ENCODE peak calls at places on chromosome 18, in five cellular contexts. B, Z, N, U and T are unnamed samples.

GRCh38 chr18:63309422-63309821 is 10.1 kb downstream of the BCL2 start:
- DNase-seq in B (no peak), Z (no peak), N (no peak), U (no peak), T (no peak)

GRCh38 chr18:3790702-3791101 is 340.7 kb downstream of the TGIF1 start:
- DNase-seq in B (no peak), Z (no peak), N (no peak), U (no peak), T (no peak)

GRCh38 chr18:78244779-78245178 is 734.8 kb upstream of the SALL3 start:
- DNase-seq in B (no peak), Z (no peak), N (no peak), U (no peak), T (no peak)

GRCh38 chr18:36899289-36899688 is 70.4 kb downstream of the KIAA1328 start:
- DNase-seq in B (no peak), Z (no peak), N (no peak), U (no peak), T (peak; percentile 20)

GRCh38 chr18:22260208-22260816 is 90.9 kb downstream of the GATA6 start:
- DNase-seq in B (no peak), Z (no peak), N (no peak), U (no peak), T (no peak)

GRCh38 chr18:6414118-6414722 is 491 bp downstream of the L3MBTL4 start:
- DNase-seq in B (peak; percentile 45), Z (no peak), N (no peak), U (peak; percentile 62), T (no peak)

GRCh38 chr18:13581055-13581454 is 145.3 kb downstream of the FAM210A start:
- DNase-seq in B (no peak), Z (no peak), N (no peak), U (no peak), T (no peak)

GRCh38 chr18:2903006-2903405 is 56.2 kb downstream of the EMILIN2 start:
- DNase-seq in B (peak; percentile 50), Z (no peak), N (no peak), U (peak; percentile 68), T (peak; percentile 50)

GRCh38 chr18:57440331-57441101 is 5.3 kb downstream of the ONECUT2 start:
- DNase-seq in B (no peak), Z (no peak), N (no peak), U (no peak), T (no peak)

GRCh38 chr18:8615397-8616025 is 6.3 kb downstream of the RAB12 start:
- DNase-seq in B (no peak), Z (peak; percentile 88), N (peak; percentile 68), U (peak; percentile 36), T (peak; percentile 90)

GRCh38 chr18:34122724-34123334 is 101.9 kb downstream of the NOL4 start:
- DNase-seq in B (no peak), Z (peak; percentile 73), N (peak; percentile 9), U (peak; percentile 39), T (peak; percentile 30)

GRCh38 chr18:32446780-32447179 is 23.9 kb downstream of the GAREM1 start:
- DNase-seq in B (no peak), Z (no peak), N (no peak), U (no peak), T (no peak)

GRCh38 chr18:27075828-27076227 is 109.3 kb downstream of the CHST9 start:
- DNase-seq in B (no peak), Z (no peak), N (no peak), U (no peak), T (no peak)

GRCh38 chr18:63936156-63936931 is 12.8 kb upstream of the HMSD start:
- DNase-seq in B (peak; percentile 64), Z (peak; percentile 59), N (peak; percentile 21), U (peak; percentile 82), T (peak; percentile 48)

GRCh38 chr18:33277431-33277830 is 163.1 kb downstream of the CCDC178 start:
- DNase-seq in B (no peak), Z (no peak), N (no peak), U (no peak), T (no peak)

GRCh38 chr18:21362921-21363320 is 120.9 kb downstream of the GREB1L start:
- DNase-seq in B (no peak), Z (no peak), N (no peak), U (no peak), T (peak; percentile 46)

GRCh38 chr18:9204659-9205058 is 68.1 kb downstream of the ANKRD12 start:
- DNase-seq in B (no peak), Z (no peak), N (no peak), U (no peak), T (no peak)

GRCh38 chr18:54774971-54775665 is 53.2 kb upstream of the RAB27B start:
- DNase-seq in B (no peak), Z (no peak), N (no peak), U (no peak), T (no peak)

GRCh38 chr18:3060667-3061580 is 48.0 kb upstream of the LPIN2 start:
- DNase-seq in B (no peak), Z (no peak), N (no peak), U (no peak), T (no peak)

GRCh38 chr18:23032030-23032582 is 99.0 kb downstream of the RBBP8 start:
- DNase-seq in B (no peak), Z (no peak), N (peak; percentile 28), U (no peak), T (no peak)

GRCh38 chr18:78183815-78184214 is 795.8 kb upstream of the SALL3 start:
- DNase-seq in B (no peak), Z (no peak), N (no peak), U (no peak), T (no peak)

GRCh38 chr18:13501896-13502295 is 224.5 kb downstream of the FAM210A start:
- DNase-seq in B (no peak), Z (no peak), N (peak; percentile 10), U (no peak), T (no peak)

GRCh38 chr18:79832169-79832568 is 34.4 kb downstream of the KCNG2 start:
- DNase-seq in B (no peak), Z (no peak), N (no peak), U (no peak), T (no peak)
- H3K4me3 ChIP-seq in B (no peak overlapping the region), Z (no peak overlapping the region), N (no peak overlapping the region), U (no peak overlapping the region), T (no peak overlapping the region)

GRCh38 chr18:49648326-49648725 is 86.5 kb downstream of the LIPG start:
- DNase-seq in B (no peak), Z (no peak), N (no peak), U (no peak), T (no peak)

GRCh38 chr18:49647496-49648168 is 85.8 kb downstream of the LIPG start:
- DNase-seq in B (no peak), Z (peak; percentile 63), N (peak; percentile 42), U (no peak), T (no peak)

GRCh38 chr18:49646864-49647263 is 85.0 kb downstream of the LIPG start:
- DNase-seq in B (no peak), Z (no peak), N (no peak), U (no peak), T (no peak)

GRCh38 chr18:49650426-49650891 is 88.6 kb downstream of the LIPG start:
- DNase-seq in B (no peak), Z (no peak), N (no peak), U (no peak), T (no peak)

GRCh38 chr18:49648811-49649210 is 87.0 kb downstream of the LIPG start:
- DNase-seq in B (no peak), Z (no peak), N (no peak), U (no peak), T (no peak)
- TF ChIP-seq CTCF in B (no peak), Z (peak; percentile 33), N (peak; percentile 36), U (no peak), T (no peak)

GRCh38 chr18:11002796-11003195 is 146.6 kb downstream of the PIEZO2 start:
- DNase-seq in B (no peak), Z (no peak), N (no peak), U (no peak), T (no peak)

GRCh38 chr18:11002277-11002676 is 147.1 kb downstream of the PIEZO2 start:
- DNase-seq in B (no peak), Z (no peak), N (no peak), U (no peak), T (no peak)

GRCh38 chr18:11004294-11004693 is 145.1 kb downstream of the PIEZO2 start:
- DNase-seq in B (no peak), Z (peak; percentile 22), N (no peak), U (no peak), T (no peak)

GRCh38 chr18:11005528-11005927 is 143.8 kb downstream of the PIEZO2 start:
- DNase-seq in B (no peak), Z (peak; percentile 97), N (peak; percentile 29), U (no peak), T (peak; percentile 22)

DNA sequence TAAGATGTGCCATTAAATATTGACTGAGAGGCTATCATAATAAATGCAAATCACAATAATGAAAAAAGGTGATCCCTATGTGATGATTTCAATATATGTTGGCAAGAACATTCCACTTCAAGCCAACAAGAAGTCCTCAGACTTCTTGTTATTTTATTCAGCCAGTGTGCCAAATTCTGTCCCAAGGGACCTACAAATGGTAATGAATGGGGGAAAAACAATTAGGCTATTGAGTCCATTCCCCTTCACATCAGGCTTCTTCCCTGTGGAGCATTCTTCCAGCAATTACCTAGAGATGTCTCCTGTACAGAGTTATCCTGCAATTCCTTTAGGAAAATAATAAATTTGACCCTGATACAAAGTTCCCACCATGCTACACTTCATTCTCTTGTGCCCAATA is 144.4 kb downstream of the PIEZO2 start:
- DNase-seq in B (no peak), Z (no peak), N (no peak), U (no peak), T (no peak)
- H3K4me3 ChIP-seq in B (no peak overlapping the region), Z (no peak overlapping the region), N (no peak overlapping the region), U (no peak overlapping the region), T (no peak overlapping the region)

DNA sequence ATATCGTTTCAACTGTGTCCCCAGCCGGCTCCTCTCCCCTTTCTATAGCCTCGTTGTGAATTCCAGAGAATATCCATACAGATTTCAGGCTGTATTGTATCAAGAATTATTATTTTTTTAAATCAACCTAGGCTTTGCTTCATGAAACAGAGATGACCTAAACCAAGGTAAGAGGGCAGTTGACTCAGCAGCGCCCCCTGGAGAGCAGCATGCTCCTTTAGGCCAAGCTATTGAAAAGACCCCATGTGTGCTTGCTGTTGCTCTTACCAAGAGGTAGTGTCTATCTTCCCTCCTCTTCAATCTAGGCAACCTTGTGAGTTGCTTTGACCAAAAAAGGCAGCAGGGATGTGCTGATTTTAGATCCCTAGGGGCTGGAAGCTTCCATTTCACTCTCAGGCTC is 426.7 kb upstream of the SMIM21 start:
- DNase-seq in B (no peak), Z (no peak), N (no peak), U (no peak), T (peak; percentile 3)
- TF ChIP-seq CTCF in B (peak; percentile 7), Z (peak; percentile 29), N (peak; percentile 35), U (no peak), T (peak; percentile 62)